ENCODE peak calls at places on chromosomes 1 and 21, in five cellular contexts. W is GM12878, Z is A549, T is WTC11, Y is HepG2. Q is an unnamed sample.

GRCh38 chr1:3606779-3607702 is 4.3 kb downstream of the MEGF6 start:
- DNase-seq in T (no peak), Z (no peak), W (no peak), Y (no peak), Q (no peak)

GRCh38 chr1:160954158-160955104 is at the start of gene ITLN2:
- DNase-seq in T (peak), Y (peak), Z (peak), W (peak), Q (peak)

GRCh38 chr1:162663086-162663485 is 30.8 kb downstream of the DDR2 start:
- DNase-seq in T (no peak), Y (no peak), W (no peak), Z (no peak), Q (no peak)

GRCh38 chr1:113396585-113396984 is 6.3 kb downstream of the MAGI3 start:
- DNase-seq in Z (peak), W (no peak), Y (no peak), T (no peak), Q (no peak)

GRCh38 chr1:96834986-96835385 is 113.4 kb downstream of the PTBP2 start:
- DNase-seq in T (no peak), W (no peak), Z (no peak), Y (no peak), Q (no peak)

GRCh38 chr1:225875044-225875822 is 6.9 kb downstream of the TMEM63A start:
- DNase-seq in T (no peak), Y (no peak), W (no peak), Z (no peak), Q (no peak)

GRCh38 chr1:200153277-200154055 is 126.0 kb downstream of the NR5A2 start:
- DNase-seq in W (peak), T (no peak), Y (no peak), Z (no peak), Q (no peak)

GRCh38 chr1:184405743-184406142 is 18.9 kb downstream of the C1orf21 start:
- DNase-seq in Z (no peak), Y (no peak), W (no peak), T (no peak), Q (no peak)

GRCh38 chr1:221839794-221840395 is 98.0 kb upstream of the DUSP10 start:
- DNase-seq in T (no peak), Z (peak), Y (peak), W (peak), Q (no peak)

GRCh38 chr1:5910666-5911065 is 81.6 kb downstream of the NPHP4 start:
- DNase-seq in T (no peak), W (no peak), Y (no peak), Z (no peak), Q (no peak)
- TF ChIP-seq ESRRA in T (no peak), W (no peak), Y (no peak), Z (no peak), Q (no peak)

GRCh38 chr21:29193907-29194306 is 63.5 kb downstream of the MAP3K7CL start:
- DNase-seq in Y (peak), W (no peak), T (no peak), Z (no peak), Q (no peak)

GRCh38 chr21:29192999-29193563 is 62.6 kb downstream of the MAP3K7CL start:
- DNase-seq in Y (no peak), W (no peak), T (no peak), Z (no peak), Q (no peak)

GRCh38 chr21:29189358-29189757 is 58.9 kb downstream of the MAP3K7CL start:
- DNase-seq in Y (no peak), Z (no peak), W (no peak), T (no peak), Q (no peak)

GRCh38 chr21:29187939-29188338 is 57.5 kb downstream of the MAP3K7CL start:
- DNase-seq in W (no peak), T (no peak), Y (peak), Z (peak), Q (no peak)

DNA sequence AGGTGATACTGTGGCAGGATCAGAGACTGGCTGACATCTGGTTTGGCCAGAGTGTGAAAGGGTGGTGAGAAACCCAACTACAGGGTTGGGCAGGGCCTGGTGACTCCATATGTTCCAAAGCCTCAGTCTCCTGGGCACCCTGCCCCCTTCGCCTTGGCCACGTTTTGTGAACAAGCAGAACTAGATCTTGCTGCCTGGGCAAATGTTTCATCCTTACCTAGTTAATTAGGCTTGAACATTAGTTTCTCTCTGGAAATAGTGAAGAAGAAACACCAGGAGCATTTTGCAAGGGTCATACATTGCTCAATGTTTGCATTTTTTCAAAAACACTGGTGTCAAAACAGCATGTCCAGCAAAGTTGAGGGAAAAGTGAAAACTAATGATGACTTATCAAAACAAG is 60.5 kb downstream of the MAP3K7CL start:
- DNase-seq in T (no peak), W (no peak), Y (peak), Z (peak), Q (no peak)
- TF ChIP-seq ESRRA in T (no peak), W (no peak), Y (no peak), Z (no peak), Q (no peak)

GRCh38 chr1:183023146-183023600 is at the start of gene LAMC1:
- DNase-seq in T (peak), Z (peak), W (no peak), Y (peak), Q (peak)

GRCh38 chr1:183019860-183020259 is 3.4 kb upstream of the LAMC1 start:
- DNase-seq in Z (peak), W (no peak), T (no peak), Y (peak), Q (no peak)

GRCh38 chr1:183022202-183023145 is 746 bp upstream of the LAMC1 start:
- DNase-seq in T (peak), Z (peak), W (peak), Y (peak), Q (peak)

GRCh38 chr1:183023601-183024351 is 556 bp downstream of the LAMC1 start:
- DNase-seq in Y (peak), Z (peak), T (peak), W (no peak), Q (peak)

DNA sequence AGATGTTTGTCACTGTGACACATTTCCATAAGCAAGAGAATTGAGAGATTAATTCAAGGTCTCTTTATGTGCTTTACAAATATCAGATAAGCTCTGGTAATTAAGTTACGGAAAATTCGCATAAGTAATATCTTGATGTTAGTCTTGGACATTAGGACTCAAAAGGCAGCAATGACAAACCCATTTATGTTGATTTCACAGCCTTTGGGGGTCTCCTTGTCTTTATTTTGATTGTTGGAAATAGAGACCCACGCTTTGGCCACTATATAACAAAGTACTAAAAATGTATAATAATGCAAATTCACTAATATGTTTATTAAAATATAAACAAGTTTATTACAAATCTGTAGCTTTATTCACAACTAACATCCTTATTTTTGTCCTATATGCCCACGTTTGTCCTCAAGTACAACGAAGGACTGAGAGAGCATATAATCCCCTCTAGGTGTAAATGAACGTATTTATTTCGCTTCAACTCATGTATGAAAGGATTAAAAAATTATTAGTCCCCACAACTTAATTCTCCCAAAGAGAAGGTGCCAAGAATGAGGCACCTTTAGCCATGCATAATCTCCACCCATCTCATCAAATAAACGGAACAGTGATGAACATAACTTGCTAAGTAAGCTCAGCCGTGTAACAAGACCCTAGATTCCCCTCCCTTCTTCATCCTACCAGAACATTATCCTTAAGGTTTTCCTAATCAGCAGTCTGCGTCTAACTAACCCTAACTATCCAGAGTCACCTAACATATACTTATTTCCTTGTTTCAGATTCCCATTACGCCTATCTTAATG is 1.6 kb upstream of the LAMC1 start:
- DNase-seq in Y (no peak), T (no peak), W (no peak), Z (no peak), Q (no peak)
- TF ChIP-seq ESRRA in Y (no peak), T (no peak), W (no peak), Z (no peak), Q (no peak)

DNA sequence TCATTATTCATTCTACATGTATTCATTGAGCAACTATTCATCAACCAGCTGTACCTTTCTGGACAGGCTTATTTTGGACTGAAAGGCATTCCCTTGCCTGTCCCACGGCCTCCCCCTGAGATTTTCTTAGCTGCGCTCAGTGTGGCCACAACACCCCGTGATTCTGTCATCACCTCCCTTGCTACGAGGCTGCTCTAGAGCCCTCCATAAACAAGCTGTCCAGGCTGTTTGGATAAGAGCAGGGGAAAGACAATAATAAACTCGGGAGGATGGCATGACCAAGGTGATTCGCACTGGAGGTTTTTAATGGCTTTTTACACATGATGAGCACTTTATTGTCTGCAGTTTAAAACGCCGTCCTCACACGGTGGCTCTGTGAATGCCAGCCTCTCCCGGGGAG is 139.7 kb downstream of the ROR1 start:
- DNase-seq in W (no peak), Y (no peak), T (no peak), Z (no peak), Q (no peak)
- TF ChIP-seq ESRRA in W (no peak), Y (no peak), T (no peak), Z (no peak), Q (no peak)

Q was measured in K562.